ENCODE peak calls at places on chromosomes 16 and 17, in five cellular contexts. A is ascending aorta; U is AG10803; P is effector CD4-positive, alpha-beta T cell; M is right atrium auricular region. C is an unnamed sample.

GRCh38 chr16:19688396-19689024 is 29.5 kb downstream of the KNOP1 start:
- DNase-seq in A (no peak), U (no peak), P (no peak), M (no peak), C (no peak)

GRCh38 chr17:70859829-70860228 is 690.5 kb downstream of the KCNJ2 start:
- DNase-seq in A (no peak), U (no peak), P (no peak), M (no peak), C (no peak)

GRCh38 chr17:9273334-9274118 is 252.2 kb downstream of the NTN1 start:
- DNase-seq in A (no peak), U (peak; percentile 84), P (no peak), M (peak; percentile 61), C (no peak)

GRCh38 chr16:81564368-81565060 is 119.9 kb downstream of the CMIP start:
- DNase-seq in A (no peak), U (peak; percentile 39), P (no peak), M (no peak), C (no peak)

GRCh38 chr17:31571124-31571892 is 179.8 kb downstream of the RAB11FIP4 start:
- DNase-seq in A (peak; percentile 92), U (peak; percentile 96), P (no peak), M (peak; percentile 94), C (no peak)

GRCh38 chr16:17211797-17212196 is 259.0 kb downstream of the XYLT1 start:
- DNase-seq in A (no peak), U (no peak), P (no peak), M (no peak), C (no peak)

GRCh38 chr16:89657442-89658220 is at the start of the genes CHMP1A and SPATA33:
- DNase-seq in A (peak; percentile 92), U (peak; percentile 80), P (peak; percentile 92), M (peak; percentile 85), C (peak; percentile 92)

GRCh38 chr16:4415538-4416199 is 727 bp downstream of the CORO7 start:
- DNase-seq in A (no peak), U (no peak), P (peak; percentile 50), M (no peak), C (peak; percentile 84)

GRCh38 chr17:40548982-40549680 is 16.1 kb downstream of the CCR7 start:
- DNase-seq in A (peak; percentile 71), U (peak; percentile 90), P (no peak), M (peak; percentile 79), C (no peak)

GRCh38 chr17:77177002-77177401 is 36.2 kb downstream of the SEC14L1 start:
- DNase-seq in A (no peak), U (no peak), P (no peak), M (no peak), C (no peak)

GRCh38 chr17:38982858-38983746 is 15.9 kb upstream of the FBXO47 start:
- DNase-seq in A (peak; percentile 71), U (peak; percentile 77), P (peak; percentile 32), M (no peak), C (peak; percentile 61)

GRCh38 chr17:6455321-6455705 is 11.1 kb downstream of the PIMREG start:
- DNase-seq in A (no peak), U (no peak), P (no peak), M (no peak), C (no peak)

GRCh38 chr17:80679816-80680215 is 135.2 kb downstream of the RPTOR start:
- DNase-seq in A (no peak), U (no peak), P (no peak), M (no peak), C (no peak)

GRCh38 chr16:56938664-56939513 is 6.9 kb downstream of the HERPUD1 start:
- DNase-seq in A (no peak), U (no peak), P (no peak), M (no peak), C (peak; percentile 65)

GRCh38 chr17:31427684-31428083 is 36.2 kb downstream of the RAB11FIP4 start:
- DNase-seq in A (no peak), U (no peak), P (no peak), M (no peak), C (no peak)

GRCh38 chr16:50202926-50203624 is 50.0 kb downstream of the TENT4B start:
- DNase-seq in A (no peak), U (peak; percentile 98), P (no peak), M (no peak), C (no peak)

GRCh38 chr16:11354733-11355574 is 9.7 kb downstream of the RMI2 start:
- DNase-seq in A (no peak), U (peak; percentile 40), P (peak; percentile 49), M (no peak), C (peak; percentile 85)

GRCh38 chr16:1308036-1308976 is 1.1 kb upstream of the UBE2I start:
- DNase-seq in A (no peak), U (peak; percentile 41), P (no peak), M (no peak), C (no peak)

GRCh38 chr16:84509032-84509950 is 4.8 kb upstream of the MEAK7 start:
- DNase-seq in A (no peak), U (no peak), P (no peak), M (no peak), C (no peak)

GRCh38 chr17:40341808-40342574 is 22.5 kb downstream of the GJD3 start:
- DNase-seq in A (peak; percentile 87), U (peak; percentile 46), P (no peak), M (peak; percentile 88), C (no peak)

GRCh38 chr17:76171701-76172100 is 30.7 kb upstream of the FOXJ1 start:
- DNase-seq in A (no peak), U (no peak), P (no peak), M (no peak), C (no peak)

GRCh38 chr16:51577621-51578303 is 426.7 kb upstream of the SALL1 start:
- DNase-seq in A (no peak), U (no peak), P (no peak), M (no peak), C (no peak)

GRCh38 chr17:6910987-6911603 is 79.6 kb upstream of the TEKT1 start:
- DNase-seq in A (no peak), U (peak; percentile 55), P (no peak), M (no peak), C (no peak)

GRCh38 chr16:4855371-4855770 is 8.1 kb downstream of the UBN1 start:
- DNase-seq in A (no peak), U (no peak), P (no peak), M (no peak), C (no peak)

GRCh38 chr17:34275881-34276280 is 5.9 kb downstream of the CCL7 start:
- DNase-seq in A (no peak), U (peak; percentile 96), P (no peak), M (no peak), C (no peak)

GRCh38 chr16:87369796-87370719 is 13.5 kb downstream of the FBXO31 start:
- DNase-seq in A (no peak), U (no peak), P (no peak), M (no peak), C (no peak)

GRCh38 chr16:31873556-31874353 is at the start of gene ZNF267:
- DNase-seq in A (peak; percentile 98), U (peak; percentile 87), P (peak; percentile 92), M (peak; percentile 97), C (peak; percentile 89)

GRCh38 chr16:14389359-14389758 is 240.7 kb downstream of the PARN start:
- DNase-seq in A (no peak), U (no peak), P (no peak), M (no peak), C (no peak)

GRCh38 chr16:21167360-21167759 is 8.9 kb downstream of the LDAF1 start:
- DNase-seq in A (no peak), U (peak; percentile 90), P (no peak), M (no peak), C (no peak)

GRCh38 chr16:85749686-85750020 is 1.2 kb downstream of the C16orf74 start:
- DNase-seq in A (no peak), U (no peak), P (no peak), M (no peak), C (no peak)

GRCh38 chr16:48535831-48536599 is 74.0 kb downstream of the N4BP1 start:
- DNase-seq in A (peak; percentile 79), U (peak; percentile 91), P (no peak), M (peak; percentile 61), C (no peak)

GRCh38 chr17:77995146-77995852 is 36.8 kb downstream of the TNRC6C start:
- DNase-seq in A (peak; percentile 67), U (peak; percentile 5), P (no peak), M (peak; percentile 65), C (no peak)

GRCh38 chr17:60463157-60463820 is 41.0 kb downstream of the CHCT1 start:
- DNase-seq in A (no peak), U (peak; percentile 27), P (no peak), M (no peak), C (no peak)

GRCh38 chr17:80861892-80862291 is 129.7 kb upstream of the CHMP6 start:
- DNase-seq in A (no peak), U (peak; percentile 27), P (peak; percentile 29), M (no peak), C (no peak)

GRCh38 chr17:48678141-48678971 is 44.0 kb downstream of the PRAC1 start:
- DNase-seq in A (peak; percentile 74), U (peak; percentile 48), P (peak; percentile 60), M (peak; percentile 58), C (peak; percentile 63)

GRCh38 chr16:20851601-20852000 is 45.3 kb downstream of the REXO5 start:
- DNase-seq in A (peak; percentile 95), U (peak; percentile 97), P (no peak), M (peak; percentile 94), C (no peak)

GRCh38 chr16:2839650-2840450 is 9.7 kb downstream of the ZG16B start:
- DNase-seq in A (no peak), U (no peak), P (no peak), M (no peak), C (peak; percentile 38)

GRCh38 chr16:1899641-1900451 is 18.4 kb downstream of the HS3ST6 start:
- DNase-seq in A (no peak), U (no peak), P (no peak), M (no peak), C (no peak)